ENCODE peak calls at places on chromosomes 2 and 18, in four cellular contexts. F is CD8-positive, alpha-beta T cell; C is transverse colon; N is astrocyte. V is an unnamed sample.

GRCh38 chr2:230067990-230068657 is 600 bp downstream of the SLC16A14 start:
- DNase-seq in C (peak; percentile 53), N (peak; percentile 22), F (peak; percentile 42), V (peak; percentile 66)

GRCh38 chr2:220512419-220512818 is 885.0 kb downstream of the SLC4A3 start:
- DNase-seq in C (no peak), F (no peak), N (peak; percentile 78), V (no peak)

GRCh38 chr2:186459009-186459408 is 27.1 kb upstream of the ZC3H15 start:
- DNase-seq in C (no peak), F (no peak), N (peak; percentile 7), V (no peak)

GRCh38 chr18:69215151-69215550 is 185.5 kb upstream of the DOK6 start:
- DNase-seq in C (no peak), N (no peak), F (no peak), V (no peak)

GRCh38 chr2:25301453-25302352 is 40.0 kb downstream of the DNMT3A start:
- DNase-seq in C (peak; percentile 34), N (peak; percentile 85), F (peak; percentile 62), V (no peak)

GRCh38 chr2:228417526-228417925 is 236.0 kb upstream of the SPHKAP start:
- DNase-seq in N (peak; percentile 0), F (no peak), C (no peak), V (no peak)

GRCh38 chr2:181239400-181239799 is 217.8 kb upstream of the ITGA4 start:
- DNase-seq in F (no peak), N (no peak), C (no peak), V (no peak)

GRCh38 chr2:233041722-233042323 is 9.4 kb downstream of the NEU2 start:
- DNase-seq in N (no peak), F (no peak), C (no peak), V (no peak)

GRCh38 chr2:76958749-76959148 is 563.4 kb downstream of the LRRTM4 start:
- DNase-seq in F (no peak), C (no peak), N (no peak), V (no peak)

GRCh38 chr2:19021100-19021476 is 337.3 kb downstream of the OSR1 start:
- DNase-seq in N (peak; percentile 94), C (no peak), F (no peak), V (no peak)

GRCh38 chr2:102082591-102083586 is 59.7 kb upstream of the IL1R1 start:
- DNase-seq in F (peak; percentile 20), C (no peak), N (peak; percentile 91), V (no peak)

GRCh38 chr2:70995227-70995729 is 605 bp upstream of the TEX261 start:
- DNase-seq in F (peak; percentile 56), C (peak; percentile 52), N (peak; percentile 20), V (no peak)

GRCh38 chr2:144456680-144457079 is 63.2 kb downstream of the ZEB2 start:
- DNase-seq in C (no peak), N (peak; percentile 88), F (no peak), V (no peak)

GRCh38 chr2:127355407-127356008 is 32.3 kb downstream of the MAP3K2 start:
- DNase-seq in F (peak; percentile 36), N (no peak), C (no peak), V (no peak)

GRCh38 chr2:3461781-3462492 is 57.4 kb downstream of the ADI1 start:
- DNase-seq in F (no peak), N (peak; percentile 16), C (no peak), V (peak; percentile 25)

GRCh38 chr18:62324917-62325805 is at the start of gene TNFRSF11A:
- DNase-seq in N (no peak), C (peak; percentile 83), F (peak; percentile 61), V (peak; percentile 61)

GRCh38 chr2:235595420-235596010 is 101.7 kb downstream of the AGAP1 start:
- DNase-seq in F (peak; percentile 13), N (peak; percentile 51), C (peak; percentile 76), V (no peak)

GRCh38 chr2:42163444-42164045 is 5.6 kb upstream of the EML4 start:
- DNase-seq in C (no peak), F (no peak), N (no peak), V (no peak)

GRCh38 chr2:242034996-242035814 is 165.7 kb downstream of the RTP5 start:
- DNase-seq in F (no peak), N (no peak), C (no peak), V (no peak)

GRCh38 chr2:1827686-1828085 is 83.4 kb upstream of the PXDN start:
- DNase-seq in F (no peak), C (no peak), N (no peak), V (no peak)

GRCh38 chr2:38598991-38599295 is 3.8 kb downstream of the HNRNPLL start:
- DNase-seq in C (no peak), F (no peak), N (no peak), V (no peak)

GRCh38 chr2:128469203-128469602 is 150.5 kb upstream of the HS6ST1 start:
- DNase-seq in F (no peak), N (no peak), C (no peak), V (no peak)

GRCh38 chr2:97657986-97658690 is 5.7 kb downstream of the ACTR1B start:
- DNase-seq in C (no peak), N (no peak), F (no peak), V (no peak)

GRCh38 chr2:180461761-180462160 is 454.7 kb upstream of the CWC22 start:
- DNase-seq in N (no peak), F (no peak), C (no peak), V (no peak)

GRCh38 chr2:26298638-26299393 is 47.1 kb upstream of the SELENOI start:
- DNase-seq in F (peak; percentile 27), C (peak; percentile 23), N (peak; percentile 43), V (peak; percentile 70)

GRCh38 chr2:44965684-44966083 is 24.2 kb downstream of the SIX3 start:
- DNase-seq in C (no peak), N (no peak), F (no peak), V (no peak)

GRCh38 chr2:128475427-128476211 is 157.0 kb upstream of the HS6ST1 start:
- DNase-seq in F (no peak), N (no peak), C (no peak), V (no peak)

GRCh38 chr2:43233218-43234212 is 7.1 kb upstream of the ZFP36L2 start:
- DNase-seq in F (no peak), C (no peak), N (no peak), V (no peak)

GRCh38 chr18:46481847-46482245 is 175.2 kb downstream of the LOXHD1 start:
- DNase-seq in N (peak; percentile 25), C (no peak), F (no peak), V (no peak)

GRCh38 chr18:36338420-36338933 is 41.0 kb downstream of the FHOD3 start:
- DNase-seq in C (no peak), N (no peak), F (no peak), V (no peak)

GRCh38 chr2:211331736-211332135 is 775.3 kb downstream of the CPS1 start:
- DNase-seq in N (no peak), F (no peak), C (no peak), V (no peak)

GRCh38 chr2:163701399-163702195 is 34.2 kb downstream of the FIGN start:
- DNase-seq in N (no peak), C (no peak), F (no peak), V (no peak)

GRCh38 chr2:112881217-112882000 is 29.6 kb upstream of the IL37 start:
- DNase-seq in N (peak; percentile 94), C (no peak), F (no peak), V (peak; percentile 66)

DNA sequence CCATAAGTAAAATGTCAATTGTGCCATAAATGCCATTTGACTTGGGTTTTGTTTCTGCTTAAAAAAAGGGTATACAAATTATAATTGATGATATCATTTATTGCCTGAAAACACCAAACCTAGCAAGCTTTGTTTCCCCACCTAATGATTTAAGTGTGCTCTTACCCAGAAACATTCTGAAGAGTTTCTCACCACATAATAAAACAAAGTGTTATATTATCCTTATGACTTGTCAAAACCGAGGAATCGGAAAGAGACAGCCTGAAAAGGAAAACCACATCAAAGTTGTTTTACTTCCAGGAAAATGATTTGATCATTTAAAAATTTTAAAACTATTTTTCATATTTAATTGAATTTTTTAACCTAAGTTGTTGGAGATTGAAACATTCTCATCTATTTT is 170.5 kb upstream of the SLC39A10 start:
- DNase-seq in C (no peak), F (no peak), N (peak; percentile 47), V (no peak)
- H3K27ac ChIP-seq in C (no peak overlapping the region), F (no peak overlapping the region), N (no peak overlapping the region), V (no peak overlapping the region)

GRCh38 chr2:66437055-66437454 is 2.1 kb downstream of the MEIS1 start:
- DNase-seq in F (no peak), N (no peak), C (no peak), V (no peak)
- H3K4me3 ChIP-seq in F (no peak overlapping the region), N (peak overlapping the region; percentile 77), C (peak overlapping the region; percentile 73), V (peak overlapping the region; percentile 71)

DNA sequence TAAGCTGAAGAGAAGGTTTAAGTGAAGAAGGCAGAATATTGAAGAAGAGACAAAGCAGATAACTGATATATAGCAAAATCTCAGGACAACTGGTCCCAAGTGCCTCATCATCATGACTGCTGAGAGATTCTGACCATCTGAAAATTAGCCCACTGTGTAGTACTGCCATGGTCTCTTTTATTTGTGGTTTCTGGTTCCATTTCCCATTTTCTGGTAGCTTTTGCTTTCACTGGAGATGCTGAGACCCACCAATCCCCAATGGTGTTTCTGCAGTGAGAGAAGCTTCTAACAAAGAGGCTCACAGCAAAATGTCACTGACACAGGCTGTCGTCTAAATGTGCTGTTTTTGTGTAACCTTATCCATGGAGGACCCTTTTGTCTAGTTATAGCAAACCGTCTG is 79.5 kb downstream of the TMEM163 start:
- DNase-seq in C (no peak), N (no peak), F (no peak), V (no peak)
- H3K27ac ChIP-seq in C (no peak overlapping the region), N (no peak overlapping the region), F (no peak overlapping the region), V (no peak overlapping the region)

DNA sequence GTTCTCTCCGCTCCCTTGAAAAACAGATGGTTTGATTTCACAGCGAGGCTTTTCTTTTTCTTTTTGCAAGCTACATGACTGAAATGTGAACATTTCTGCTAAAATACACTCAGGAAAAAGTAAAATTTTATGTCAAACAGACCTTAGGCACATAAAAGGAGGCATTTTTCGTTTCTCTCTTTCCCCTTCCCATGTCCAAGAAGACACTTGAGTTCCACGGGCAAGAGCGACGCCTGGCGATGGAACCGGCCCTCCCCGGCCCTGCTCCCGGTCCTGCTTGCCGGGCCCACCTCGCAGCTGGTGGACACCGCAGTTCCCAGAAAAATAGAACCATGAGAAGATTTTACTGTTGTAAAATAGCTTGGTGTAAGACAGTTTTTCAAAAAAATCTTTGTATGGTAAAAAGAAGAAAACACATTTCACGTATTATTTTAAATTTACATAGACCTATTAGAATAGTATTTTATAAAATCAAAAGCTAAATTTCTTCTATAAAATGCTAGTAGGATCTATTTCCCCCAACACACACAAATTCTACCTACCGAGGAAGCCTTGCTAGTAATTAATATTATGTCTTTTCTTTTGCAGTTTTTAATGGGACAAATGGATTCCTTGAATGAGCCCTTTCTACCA is 2.3 kb upstream of the ALKAL2 start:
- DNase-seq in C (peak; percentile 74), F (peak; percentile 60), N (peak; percentile 65), V (peak; percentile 75)
- H3K4me3 ChIP-seq in C (peak overlapping the region; percentile 65), F (peak overlapping the region; percentile 64), N (peak overlapping the region; percentile 63), V (peak overlapping the region; percentile 64)

V was measured in lower lobe of right lung.